ENCODE peak calls at places on chromosome 2, in five cellular contexts. One of them, this sample, is unnamed.

GRCh38 chr2:59389240-59389639 is 1148.1 kb upstream of the FANCL start:
- DNase-seq in right cardiac atrium: no peak
- DNase-seq in astrocyte: no peak
- DNase-seq in sigmoid colon: no peak
- DNase-seq in aorta: no peak
- DNase-seq in this sample: no peak

GRCh38 chr2:66496680-66497420 is 61.9 kb downstream of the MEIS1 start:
- DNase-seq in right cardiac atrium: no peak
- DNase-seq in astrocyte: no peak
- DNase-seq in sigmoid colon: no peak
- DNase-seq in aorta: no peak
- DNase-seq in this sample: no peak

GRCh38 chr2:232537499-232537898 is 2.0 kb upstream of the CHRNG start:
- DNase-seq in right cardiac atrium: no peak
- DNase-seq in astrocyte: no peak
- DNase-seq in sigmoid colon: peak
- DNase-seq in aorta: peak
- DNase-seq in this sample: peak

GRCh38 chr2:190272457-190272842 is 47.2 kb downstream of the HIBCH start:
- DNase-seq in right cardiac atrium: no peak
- DNase-seq in astrocyte: no peak
- DNase-seq in sigmoid colon: no peak
- DNase-seq in aorta: no peak
- DNase-seq in this sample: no peak

GRCh38 chr2:54741250-54741649 is 17.8 kb downstream of the EML6 start:
- DNase-seq in right cardiac atrium: no peak
- DNase-seq in astrocyte: peak
- DNase-seq in sigmoid colon: no peak
- DNase-seq in aorta: no peak
- DNase-seq in this sample: no peak

GRCh38 chr2:218785103-218785502 is 3.2 kb downstream of the CYP27A1 start:
- DNase-seq in right cardiac atrium: no peak
- DNase-seq in astrocyte: no peak
- DNase-seq in sigmoid colon: no peak
- DNase-seq in aorta: no peak
- DNase-seq in this sample: no peak

GRCh38 chr2:183532514-183532913 is 408.3 kb downstream of the NUP35 start:
- DNase-seq in right cardiac atrium: no peak
- DNase-seq in astrocyte: peak
- DNase-seq in sigmoid colon: no peak
- DNase-seq in aorta: no peak
- DNase-seq in this sample: no peak

GRCh38 chr2:45836316-45836715 is 184.8 kb downstream of the PRKCE start:
- DNase-seq in right cardiac atrium: no peak
- DNase-seq in astrocyte: no peak
- DNase-seq in sigmoid colon: no peak
- DNase-seq in aorta: no peak
- DNase-seq in this sample: no peak

GRCh38 chr2:174764281-174765063 is at the start of gene CHRNA1:
- DNase-seq in right cardiac atrium: no peak
- DNase-seq in astrocyte: peak
- DNase-seq in sigmoid colon: no peak
- DNase-seq in aorta: no peak
- DNase-seq in this sample: no peak

GRCh38 chr2:171260471-171261424 is 100.1 kb upstream of the TLK1 start:
- DNase-seq in right cardiac atrium: no peak
- DNase-seq in astrocyte: no peak
- DNase-seq in sigmoid colon: no peak
- DNase-seq in aorta: no peak
- DNase-seq in this sample: no peak

GRCh38 chr2:234249873-234250272 is 199.4 kb downstream of the SPP2 start:
- DNase-seq in right cardiac atrium: no peak
- DNase-seq in astrocyte: peak
- DNase-seq in sigmoid colon: no peak
- DNase-seq in aorta: no peak
- DNase-seq in this sample: no peak

GRCh38 chr2:65231892-65232477 is 4.4 kb downstream of the ACTR2 start:
- DNase-seq in right cardiac atrium: no peak
- DNase-seq in astrocyte: peak
- DNase-seq in sigmoid colon: no peak
- DNase-seq in aorta: no peak
- DNase-seq in this sample: no peak

GRCh38 chr2:41775381-41776025 is 272.3 kb upstream of the PKDCC start:
- DNase-seq in right cardiac atrium: no peak
- DNase-seq in astrocyte: no peak
- DNase-seq in sigmoid colon: no peak
- DNase-seq in aorta: no peak
- DNase-seq in this sample: no peak

GRCh38 chr2:29662841-29663240 is 258.5 kb downstream of the ALK start:
- DNase-seq in right cardiac atrium: no peak
- DNase-seq in astrocyte: peak
- DNase-seq in sigmoid colon: no peak
- DNase-seq in aorta: no peak
- DNase-seq in this sample: no peak

GRCh38 chr2:29660216-29660615 is 261.2 kb downstream of the ALK start:
- DNase-seq in right cardiac atrium: no peak
- DNase-seq in astrocyte: no peak
- DNase-seq in sigmoid colon: no peak
- DNase-seq in aorta: no peak
- DNase-seq in this sample: no peak

GRCh38 chr2:29663266-29663665 is 258.1 kb downstream of the ALK start:
- DNase-seq in right cardiac atrium: no peak
- DNase-seq in astrocyte: peak
- DNase-seq in sigmoid colon: no peak
- DNase-seq in aorta: no peak
- DNase-seq in this sample: no peak

GRCh38 chr2:29655391-29656086 is 265.8 kb downstream of the ALK start:
- DNase-seq in right cardiac atrium: no peak
- DNase-seq in astrocyte: no peak
- DNase-seq in sigmoid colon: no peak
- DNase-seq in aorta: no peak
- DNase-seq in this sample: no peak

DNA sequence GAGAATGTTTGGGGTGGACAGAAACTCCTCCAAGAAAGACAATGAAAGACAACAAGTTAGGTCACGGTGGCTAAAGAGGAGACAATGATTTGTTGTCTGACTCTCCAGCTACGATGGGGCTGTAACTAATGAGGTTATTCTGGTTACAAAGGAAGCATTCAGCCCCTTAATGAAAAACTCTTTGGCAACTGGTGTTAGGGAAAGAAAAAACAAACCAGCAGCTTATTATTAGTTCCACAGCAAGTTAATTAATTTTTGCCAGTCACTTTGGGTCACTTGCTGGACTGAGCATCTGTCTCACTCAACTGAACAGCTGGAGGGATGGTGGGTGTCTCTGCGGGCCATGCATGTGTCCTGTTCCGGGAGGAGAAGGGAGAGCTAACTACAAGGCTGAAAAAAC is 263.7 kb downstream of the ALK start:
- DNase-seq in right cardiac atrium: no peak
- DNase-seq in astrocyte: no peak
- DNase-seq in sigmoid colon: no peak
- DNase-seq in aorta: no peak
- DNase-seq in this sample: no peak
- H3K27ac ChIP-seq in right cardiac atrium: no peak
- H3K27ac ChIP-seq in astrocyte: no peak
- H3K27ac ChIP-seq in sigmoid colon: no peak
- H3K27ac ChIP-seq in aorta: no peak
- H3K27ac ChIP-seq in this sample: no peak

GRCh38 chr2:112317303-112318158 is 42.1 kb downstream of the ZC3H6 start:
- DNase-seq in right cardiac atrium: no peak
- DNase-seq in astrocyte: peak
- DNase-seq in sigmoid colon: no peak
- DNase-seq in aorta: no peak
- DNase-seq in this sample: no peak

GRCh38 chr2:112322919-112323318 is 47.5 kb downstream of the ZC3H6 start:
- DNase-seq in right cardiac atrium: no peak
- DNase-seq in astrocyte: no peak
- DNase-seq in sigmoid colon: no peak
- DNase-seq in aorta: no peak
- DNase-seq in this sample: no peak

GRCh38 chr2:112314856-112315255 is 39.5 kb downstream of the ZC3H6 start:
- DNase-seq in right cardiac atrium: no peak
- DNase-seq in astrocyte: no peak
- DNase-seq in sigmoid colon: no peak
- DNase-seq in aorta: no peak
- DNase-seq in this sample: no peak

GRCh38 chr2:112321375-112322320 is 46.3 kb downstream of the ZC3H6 start:
- DNase-seq in right cardiac atrium: no peak
- DNase-seq in astrocyte: peak
- DNase-seq in sigmoid colon: no peak
- DNase-seq in aorta: no peak
- DNase-seq in this sample: no peak

GRCh38 chr2:112318515-112318914 is 43.1 kb downstream of the ZC3H6 start:
- DNase-seq in right cardiac atrium: no peak
- DNase-seq in astrocyte: no peak
- DNase-seq in sigmoid colon: no peak
- DNase-seq in aorta: no peak
- DNase-seq in this sample: no peak
- H3K27ac ChIP-seq in right cardiac atrium: no peak
- H3K27ac ChIP-seq in astrocyte: no peak
- H3K27ac ChIP-seq in sigmoid colon: no peak
- H3K27ac ChIP-seq in aorta: no peak
- H3K27ac ChIP-seq in this sample: no peak

DNA sequence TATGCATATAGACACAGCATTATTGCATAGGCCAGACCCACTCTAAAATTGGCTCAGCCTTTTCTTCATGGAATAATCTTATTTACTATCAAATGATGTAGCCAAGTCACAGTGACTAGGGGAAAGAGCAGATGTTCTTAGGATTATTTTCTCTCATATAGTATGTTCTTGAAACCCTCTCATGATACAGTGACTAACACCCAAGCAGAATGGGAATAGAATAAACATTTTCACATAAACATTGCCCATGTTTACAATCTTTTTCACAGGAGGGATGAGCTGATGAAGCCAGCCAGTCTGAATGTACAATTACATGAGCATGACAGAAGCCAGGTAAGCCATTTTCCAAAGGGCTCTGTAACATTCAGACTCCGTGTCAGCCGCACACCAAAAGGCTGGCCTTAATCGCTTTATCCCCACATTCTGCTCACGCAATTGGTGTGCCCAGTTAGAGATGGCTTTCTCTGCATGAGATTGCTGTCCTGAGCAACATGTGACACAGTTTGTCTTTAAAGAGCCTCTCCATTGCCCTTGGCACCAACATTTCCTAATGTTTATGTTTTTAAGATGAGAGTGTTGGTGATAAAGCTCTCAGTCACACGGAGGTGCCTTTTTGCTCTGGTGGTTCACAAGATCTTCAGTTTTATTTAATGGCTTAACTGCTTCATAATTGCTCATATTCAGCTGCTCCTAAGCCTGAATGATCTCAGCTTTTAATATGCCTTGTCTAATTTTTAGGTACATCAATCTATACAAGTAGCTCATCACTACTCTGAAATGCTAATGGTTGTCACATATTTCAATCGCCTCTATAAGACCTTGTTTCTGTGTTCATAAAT is 164.9 kb upstream of the ACVR2A start:
- DNase-seq in right cardiac atrium: no peak
- DNase-seq in astrocyte: no peak
- DNase-seq in sigmoid colon: no peak
- DNase-seq in aorta: no peak
- DNase-seq in this sample: no peak
- H3K27ac ChIP-seq in right cardiac atrium: no peak
- H3K27ac ChIP-seq in astrocyte: no peak
- H3K27ac ChIP-seq in sigmoid colon: no peak
- H3K27ac ChIP-seq in aorta: no peak
- H3K27ac ChIP-seq in this sample: no peak

DNA sequence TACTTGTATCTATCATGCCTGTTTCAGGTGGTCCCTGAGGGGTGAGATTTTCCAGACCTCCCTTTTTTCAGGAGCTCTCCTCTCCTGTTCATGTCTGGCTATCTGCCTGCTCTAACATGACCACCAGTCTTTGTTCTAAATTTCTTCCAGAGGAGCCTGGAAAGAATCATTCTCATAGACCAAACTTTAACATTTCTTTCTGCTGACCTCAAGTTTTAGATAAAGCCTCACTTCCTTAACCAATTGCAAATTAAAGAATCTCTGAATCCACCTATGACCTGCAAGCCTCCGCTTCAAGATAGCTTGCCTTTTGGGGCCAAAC is 97.6 kb downstream of the TEX51 start:
- DNase-seq in right cardiac atrium: no peak
- DNase-seq in astrocyte: no peak
- DNase-seq in sigmoid colon: no peak
- DNase-seq in aorta: no peak
- DNase-seq in this sample: no peak
- H3K27ac ChIP-seq in right cardiac atrium: no peak
- H3K27ac ChIP-seq in astrocyte: no peak
- H3K27ac ChIP-seq in sigmoid colon: no peak
- H3K27ac ChIP-seq in aorta: no peak
- H3K27ac ChIP-seq in this sample: no peak

DNA sequence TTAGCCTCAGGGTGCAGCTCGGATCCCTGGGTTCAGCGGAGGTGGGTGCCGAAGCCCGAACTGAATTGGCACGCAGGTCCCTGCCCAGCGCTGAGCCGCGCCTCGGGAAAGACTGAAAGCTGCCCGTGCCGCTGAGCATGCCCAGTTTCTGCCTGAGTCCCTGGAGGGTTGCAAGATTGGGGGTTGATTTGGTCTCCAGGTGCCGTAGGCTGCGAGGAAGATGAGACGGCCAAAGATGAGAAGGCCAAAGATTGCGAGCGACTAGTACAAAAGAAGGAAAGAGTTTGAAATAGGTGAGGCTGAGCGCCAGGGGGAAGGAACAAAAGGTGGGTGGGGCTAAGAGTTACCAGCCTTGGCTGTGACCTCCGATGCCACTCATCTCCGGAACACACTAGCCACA is 852 bp upstream of the KCNH7 start:
- DNase-seq in right cardiac atrium: no peak
- DNase-seq in astrocyte: no peak
- DNase-seq in sigmoid colon: no peak
- DNase-seq in aorta: peak
- DNase-seq in this sample: no peak
- H3K27ac ChIP-seq in right cardiac atrium: no peak
- H3K27ac ChIP-seq in astrocyte: no peak
- H3K27ac ChIP-seq in sigmoid colon: no peak
- H3K27ac ChIP-seq in aorta: no peak
- H3K27ac ChIP-seq in this sample: no peak

GRCh38 chr2:205754924-205755321 is 72.6 kb downstream of the NRP2 start:
- DNase-seq in right cardiac atrium: no peak
- DNase-seq in astrocyte: peak
- DNase-seq in sigmoid colon: peak
- DNase-seq in aorta: no peak
- DNase-seq in this sample: no peak
- H3K27ac ChIP-seq in right cardiac atrium: peak
- H3K27ac ChIP-seq in astrocyte: peak
- H3K27ac ChIP-seq in sigmoid colon: peak
- H3K27ac ChIP-seq in aorta: peak
- H3K27ac ChIP-seq in this sample: peak